ENCODE peak calls at places on chromosome 19, in six cellular contexts. X is epithelial cell of esophagus; Y is lung microvascular endothelial cell; Q is activated naive CD8-positive, alpha-beta T cell treated with anti-CD3 and anti-CD28 coated beads for 36 hours; G is T-helper 1 cell; Z is esophagus muscularis mucosa. D is an unnamed sample.

GRCh38 chr19:29372921-29373797 is 152.6 kb upstream of the VSTM2B start:
- DNase-seq in Z (peak), X (no peak), Q (no peak), G (no peak), Y (no peak), D (no peak)

GRCh38 chr19:40274585-40275544 is 10.3 kb downstream of the AKT2 start:
- DNase-seq in G (no peak), X (no peak), Z (no peak), Q (peak), Y (no peak), D (peak)

GRCh38 chr19:33067121-33067520 is 2.4 kb upstream of the RHPN2 start:
- DNase-seq in G (no peak), X (no peak), Q (no peak), Y (no peak), Z (no peak), D (no peak)

GRCh38 chr19:32676186-32676894 is 692 bp downstream of the RGS9BP start:
- DNase-seq in Z (no peak), X (peak), Y (peak), G (peak), Q (peak), D (peak)

GRCh38 chr19:33332248-33332647 is 29.9 kb upstream of the CEBPA start:
- DNase-seq in Z (no peak), Q (no peak), X (no peak), Y (no peak), G (no peak), D (no peak)

GRCh38 chr19:5138606-5139594 is 170.0 kb downstream of the KDM4B start:
- DNase-seq in Y (peak), Z (no peak), X (peak), Q (peak), G (peak), D (peak)

GRCh38 chr19:51366999-51367564 is 894 bp upstream of the ETFB start:
- DNase-seq in Q (peak), Z (no peak), G (peak), X (no peak), Y (no peak), D (peak)

GRCh38 chr19:46717716-46718143 is 816 bp upstream of the PRKD2 start:
- DNase-seq in Q (no peak), G (no peak), Z (no peak), X (no peak), Y (peak), D (no peak)

GRCh38 chr19:34224996-34225658 is 29.2 kb upstream of the GARRE1 start:
- DNase-seq in Y (peak), G (no peak), Z (no peak), Q (no peak), X (no peak), D (no peak)

GRCh38 chr19:7953576-7953975 is 10.1 kb upstream of the TIMM44 start:
- DNase-seq in Y (no peak), Z (no peak), G (no peak), Q (no peak), X (no peak), D (no peak)

GRCh38 chr19:39409886-39410619 is 2.4 kb upstream of the PLEKHG2 start:
- DNase-seq in X (no peak), Z (no peak), Q (peak), Y (no peak), G (peak), D (peak)

GRCh38 chr19:55519461-55520311 is 17.2 kb downstream of the SBK2 start:
- DNase-seq in X (peak), Q (no peak), G (no peak), Z (no peak), Y (peak), D (no peak)

GRCh38 chr19:34664168-34664567 is 12.8 kb downstream of the SCGB2B2 start:
- DNase-seq in X (no peak), Y (no peak), Q (no peak), Z (no peak), G (no peak), D (no peak)

GRCh38 chr19:34502582-34503545 is 21.3 kb downstream of the WTIP start:
- DNase-seq in Y (no peak), X (no peak), Q (no peak), G (no peak), Z (no peak), D (no peak)

GRCh38 chr19:35013047-35013819 is 13.1 kb downstream of the GRAMD1A start:
- DNase-seq in Y (peak), X (peak), Z (peak), G (peak), Q (peak), D (peak)

GRCh38 chr19:55495646-55496349 is 7.6 kb downstream of the SSC5D start:
- DNase-seq in Q (no peak), Z (no peak), X (no peak), Y (no peak), G (no peak), D (no peak)

GRCh38 chr19:44884566-44884965 is 6.5 kb upstream of the TOMM40 start:
- DNase-seq in Z (no peak), Q (no peak), X (no peak), G (no peak), Y (no peak), D (no peak)